ENCODE peak calls at places on chromosomes 11 and 22, in six cellular contexts. F, O, R, U, K and E are unnamed samples.
A peak's percentile ranks its signal among the peaks of the same experiment; 100 is the strongest.

GRCh38 chr11:130137999-130138398 is 21.6 kb upstream of the ST14 start:
- DNase-seq in R (no peak), O (no peak), U (no peak), F (no peak), K (no peak), E (no peak)

GRCh38 chr11:3004481-3004880 is 12.4 kb upstream of the NAP1L4 start:
- DNase-seq in K (no peak), R (no peak), O (no peak), U (no peak), F (peak; percentile 76), E (no peak)

GRCh38 chr11:5069272-5069671 is at the start of gene OR52E1:
- DNase-seq in K (no peak), F (no peak), U (no peak), O (no peak), R (no peak), E (no peak)

GRCh38 chr22:46598737-46599424 is 21.3 kb upstream of the GRAMD4 start:
- DNase-seq in O (peak; percentile 63), R (no peak), F (no peak), K (peak; percentile 38), U (no peak), E (no peak)

GRCh38 chr11:44593194-44593593 is 27.7 kb downstream of the CD82 start:
- DNase-seq in U (no peak), F (no peak), K (peak; percentile 46), O (no peak), R (peak; percentile 36), E (no peak)

GRCh38 chr11:122179966-122180365 is 64.0 kb upstream of the BLID start:
- DNase-seq in O (no peak), F (no peak), R (no peak), U (no peak), K (no peak), E (no peak)

GRCh38 chr11:90468923-90469322 is 246.1 kb upstream of the CHORDC1 start:
- DNase-seq in R (no peak), K (no peak), U (no peak), F (no peak), O (peak; percentile 39), E (no peak)

GRCh38 chr11:62223095-62223494 is 14.6 kb downstream of the SCGB2A1 start:
- DNase-seq in R (no peak), U (no peak), K (no peak), O (peak; percentile 6), F (no peak), E (no peak)

GRCh38 chr11:19493446-19493845 is 219.2 kb upstream of the NAV2 start:
- DNase-seq in K (no peak), F (no peak), O (no peak), U (no peak), R (no peak), E (no peak)

GRCh38 chr11:108592591-108593213 is 866 bp downstream of the EXPH5 start:
- DNase-seq in R (peak; percentile 44), U (peak; percentile 56), O (no peak), K (peak; percentile 45), F (peak; percentile 91), E (peak; percentile 28)

GRCh38 chr11:72965672-72966071 is 151.5 kb downstream of the ATG16L2 start:
- DNase-seq in F (no peak), U (no peak), O (no peak), R (no peak), K (no peak), E (no peak)

GRCh38 chr11:100734743-100735527 is 47.8 kb downstream of the ARHGAP42 start:
- DNase-seq in K (no peak), O (peak; percentile 18), F (no peak), U (no peak), R (no peak), E (no peak)

GRCh38 chr11:46380340-46381045 is 976 bp upstream of the MDK start:
- DNase-seq in O (no peak), F (peak; percentile 95), U (peak; percentile 74), K (peak; percentile 46), R (peak; percentile 93), E (peak; percentile 80)

GRCh38 chr11:32428665-32429293 is 6.6 kb downstream of the WT1 start:
- DNase-seq in F (no peak), O (no peak), U (no peak), K (no peak), R (no peak), E (no peak)

GRCh38 chr11:42972741-42973140 is 339.1 kb upstream of the API5 start:
- DNase-seq in U (no peak), F (no peak), R (no peak), K (no peak), O (no peak), E (no peak)

GRCh38 chr11:33892906-33893594 is 1.2 kb upstream of the LMO2 start:
- DNase-seq in U (no peak), O (no peak), F (peak; percentile 70), R (no peak), K (no peak), E (no peak)

GRCh38 chr11:43944761-43945311 is 2.4 kb downstream of the C11orf96 start:
- DNase-seq in U (peak; percentile 73), R (peak; percentile 44), K (peak; percentile 70), O (peak; percentile 70), F (peak; percentile 93), E (peak; percentile 32)

GRCh38 chr11:19725379-19726079 is 12.9 kb downstream of the NAV2 start:
- DNase-seq in R (no peak), O (no peak), K (no peak), U (peak; percentile 36), F (no peak), E (no peak)

GRCh38 chr11:80109652-80110051 is 668.8 kb upstream of the TENM4 start:
- DNase-seq in K (no peak), F (no peak), O (no peak), U (no peak), R (peak; percentile 29), E (no peak)

GRCh38 chr11:60842688-60843605 is 1.0 kb downstream of the CCDC86 start:
- DNase-seq in F (no peak), R (no peak), O (no peak), U (no peak), K (peak; percentile 45), E (no peak)

GRCh38 chr11:133082851-133083488 is 449.3 kb downstream of the OPCML start:
- DNase-seq in F (no peak), K (peak; percentile 61), U (peak; percentile 74), O (peak; percentile 37), R (peak; percentile 83), E (peak; percentile 90)

GRCh38 chr11:17976651-17977050 is 36.2 kb downstream of the SERGEF start:
- DNase-seq in R (no peak), U (no peak), K (no peak), O (no peak), F (no peak), E (no peak)

GRCh38 chr11:124923296-124923695 is 4.2 kb downstream of the HEPN1 start:
- DNase-seq in F (no peak), R (no peak), K (no peak), U (no peak), O (no peak), E (no peak)

GRCh38 chr22:35777335-35777975 is 59.8 kb downstream of the APOL5 start:
- DNase-seq in F (no peak), O (peak; percentile 87), R (no peak), U (no peak), K (peak; percentile 76), E (no peak)

GRCh38 chr11:67264886-67265632 is 1.2 kb upstream of the GRK2 start:
- DNase-seq in U (no peak), K (no peak), F (no peak), O (no peak), R (no peak), E (no peak)

GRCh38 chr11:61098778-61099177 is 3.5 kb upstream of the CD5 start:
- DNase-seq in K (no peak), O (no peak), F (no peak), R (no peak), U (no peak), E (no peak)

GRCh38 chr11:108718466-108718865 is 53.6 kb downstream of the DDX10 start:
- DNase-seq in O (no peak), U (no peak), K (no peak), R (no peak), F (no peak), E (no peak)

GRCh38 chr11:64225608-64226506 is at the start of the genes NUDT22 and TRPT1:
- DNase-seq in F (peak; percentile 99), K (peak; percentile 93), R (peak; percentile 91), U (peak; percentile 93), O (peak; percentile 80), E (peak; percentile 87)

GRCh38 chr11:112769170-112769569 is 192.1 kb upstream of the NCAM1 start:
- DNase-seq in U (no peak), R (no peak), O (no peak), K (no peak), F (no peak), E (no peak)

GRCh38 chr11:47642099-47642855 is at the start of gene MTCH2:
- DNase-seq in K (peak; percentile 99), U (peak; percentile 96), R (peak; percentile 97), F (peak; percentile 99), O (peak; percentile 98), E (peak; percentile 92)
- TF ChIP-seq CTCF in K (no peak), U (peak; percentile 44), R (peak; percentile 16), F (no peak), O (no peak), E (peak; percentile 34)

DNA sequence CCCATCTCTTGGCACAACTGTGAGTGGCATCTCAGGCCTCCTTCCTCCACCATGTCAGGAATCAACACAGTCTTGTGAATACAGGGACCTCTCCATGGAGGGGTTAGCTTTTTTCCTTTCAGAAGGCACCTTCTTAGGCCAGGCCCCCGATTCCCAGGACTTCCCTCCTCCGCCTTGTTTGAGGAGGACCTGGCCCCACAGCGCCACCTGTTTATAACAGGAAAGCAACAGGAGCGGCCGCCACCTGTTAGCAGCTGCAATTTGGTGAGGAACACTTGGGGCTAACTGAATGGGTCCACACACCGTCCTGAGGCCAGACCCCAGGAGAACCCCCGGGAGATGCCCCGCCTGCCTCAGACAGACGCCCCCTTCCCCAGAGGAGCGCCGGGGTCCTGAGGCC is 3.8 kb upstream of the PKP3 start:
- DNase-seq in F (no peak), O (no peak), R (peak; percentile 32), K (no peak), U (peak; percentile 66), E (no peak)
- TF ChIP-seq CTCF in F (no peak), O (no peak), R (no peak), K (no peak), U (peak; percentile 29), E (peak; percentile 43)

GRCh38 chr22:39529487-39529851 is 3.1 kb downstream of the RPS19BP1 start:
- DNase-seq in U (no peak), R (no peak), O (no peak), K (no peak), F (no peak), E (no peak)
- TF ChIP-seq CTCF in U (no peak), R (no peak), O (no peak), K (no peak), F (no peak), E (no peak)

GRCh38 chr22:18145676-18146388 is 4.1 kb upstream of the USP18 start:
- DNase-seq in U (no peak), R (no peak), K (no peak), O (no peak), F (no peak), E (no peak)

GRCh38 chr22:18144105-18144504 is 5.9 kb upstream of the USP18 start:
- DNase-seq in O (no peak), K (no peak), U (peak; percentile 43), F (no peak), R (no peak), E (no peak)

GRCh38 chr22:18146389-18146753 is 3.6 kb upstream of the USP18 start:
- DNase-seq in F (no peak), O (no peak), K (no peak), R (no peak), U (no peak), E (no peak)

GRCh38 chr22:18148508-18148965 is 1.4 kb upstream of the USP18 start:
- DNase-seq in F (peak; percentile 85), O (no peak), U (no peak), K (no peak), R (no peak), E (no peak)

GRCh38 chr22:18147791-18148507 is 2.0 kb upstream of the USP18 start:
- DNase-seq in F (peak; percentile 76), O (no peak), U (no peak), R (no peak), K (no peak), E (no peak)
- TF ChIP-seq CTCF in F (no peak), O (no peak), U (no peak), R (no peak), K (no peak), E (no peak)